ENCODE peak calls at places on chromosomes 2 and 18, in four cellular contexts. One of them, this sample, is unnamed.

GRCh38 chr2:239454507-239454906 is 53.7 kb upstream of the HDAC4 start:
- DNase-seq in OCI-LY7: no peak
- DNase-seq in neural progenitor cell: no peak
- DNase-seq in PC-3: no peak
- DNase-seq in this sample: no peak

GRCh38 chr2:102141915-102142828 is at the start of gene IL1R1:
- DNase-seq in neural progenitor cell: peak; percentile 90
- DNase-seq in OCI-LY7: no peak
- DNase-seq in PC-3: peak; percentile 80
- DNase-seq in this sample: peak; percentile 97

GRCh38 chr2:182101263-182101662 is 115.6 kb downstream of the PPP1R1C start:
- DNase-seq in PC-3: peak; percentile 43
- DNase-seq in neural progenitor cell: no peak
- DNase-seq in OCI-LY7: peak; percentile 18
- DNase-seq in this sample: peak; percentile 3

GRCh38 chr2:168482952-168483831 is 27.1 kb downstream of the CERS6 start:
- DNase-seq in PC-3: no peak
- DNase-seq in OCI-LY7: no peak
- DNase-seq in neural progenitor cell: no peak
- DNase-seq in this sample: no peak

GRCh38 chr2:95266781-95267430 is 7.3 kb upstream of the PROM2 start:
- DNase-seq in PC-3: no peak
- DNase-seq in OCI-LY7: no peak
- DNase-seq in neural progenitor cell: no peak
- DNase-seq in this sample: no peak

GRCh38 chr2:159606287-159606686 is 10.1 kb downstream of the BAZ2B start:
- DNase-seq in PC-3: no peak
- DNase-seq in neural progenitor cell: no peak
- DNase-seq in OCI-LY7: no peak
- DNase-seq in this sample: no peak

GRCh38 chr18:72762505-72763122 is 105.2 kb downstream of the NETO1 start:
- DNase-seq in PC-3: peak; percentile 84
- DNase-seq in OCI-LY7: peak; percentile 30
- DNase-seq in neural progenitor cell: peak; percentile 71
- DNase-seq in this sample: peak; percentile 65

GRCh38 chr18:23885750-23886149 is 128.8 kb upstream of the TTC39C start:
- DNase-seq in PC-3: no peak
- DNase-seq in OCI-LY7: no peak
- DNase-seq in neural progenitor cell: no peak
- DNase-seq in this sample: no peak

GRCh38 chr2:82993631-82994030 is 1465.4 kb downstream of the SUCLG1 start:
- DNase-seq in neural progenitor cell: no peak
- DNase-seq in OCI-LY7: no peak
- DNase-seq in PC-3: peak; percentile 96
- DNase-seq in this sample: no peak

GRCh38 chr2:103292570-103293265 is 530.9 kb downstream of the TMEM182 start:
- DNase-seq in PC-3: no peak
- DNase-seq in OCI-LY7: no peak
- DNase-seq in neural progenitor cell: no peak
- DNase-seq in this sample: no peak

GRCh38 chr2:238739668-238740067 is 108.2 kb upstream of the TWIST2 start:
- DNase-seq in PC-3: no peak
- DNase-seq in neural progenitor cell: no peak
- DNase-seq in OCI-LY7: no peak
- DNase-seq in this sample: no peak

GRCh38 chr2:86138736-86139625 is 32.9 kb downstream of the PTCD3 start:
- DNase-seq in PC-3: no peak
- DNase-seq in OCI-LY7: no peak
- DNase-seq in neural progenitor cell: no peak
- DNase-seq in this sample: no peak

GRCh38 chr18:34114996-34115395 is 109.7 kb downstream of the NOL4 start:
- DNase-seq in OCI-LY7: no peak
- DNase-seq in neural progenitor cell: no peak
- DNase-seq in PC-3: no peak
- DNase-seq in this sample: no peak

GRCh38 chr2:175152242-175152641 is 15.8 kb downstream of the ATF2 start:
- DNase-seq in OCI-LY7: no peak
- DNase-seq in PC-3: peak; percentile 79
- DNase-seq in neural progenitor cell: no peak
- DNase-seq in this sample: no peak

GRCh38 chr2:165698621-165698946 is 95.5 kb downstream of the GALNT3 start:
- DNase-seq in OCI-LY7: peak; percentile 66
- DNase-seq in neural progenitor cell: peak; percentile 62
- DNase-seq in PC-3: peak; percentile 80
- DNase-seq in this sample: peak; percentile 69

GRCh38 chr2:179571721-179572120 is 289.7 kb downstream of the ZNF385B start:
- DNase-seq in PC-3: no peak
- DNase-seq in neural progenitor cell: no peak
- DNase-seq in OCI-LY7: no peak
- DNase-seq in this sample: no peak

GRCh38 chr2:44778671-44779476 is 162.6 kb upstream of the SIX3 start:
- DNase-seq in neural progenitor cell: peak; percentile 87
- DNase-seq in OCI-LY7: peak; percentile 88
- DNase-seq in PC-3: no peak
- DNase-seq in this sample: no peak

GRCh38 chr2:159573294-159573693 is 43.1 kb downstream of the BAZ2B start:
- DNase-seq in PC-3: no peak
- DNase-seq in neural progenitor cell: no peak
- DNase-seq in OCI-LY7: no peak
- DNase-seq in this sample: no peak

GRCh38 chr2:21256006-21256405 is 132.2 kb downstream of the TDRD15 start:
- DNase-seq in neural progenitor cell: peak; percentile 60
- DNase-seq in PC-3: no peak
- DNase-seq in OCI-LY7: peak; percentile 4
- DNase-seq in this sample: no peak

GRCh38 chr2:44120428-44120827 is 48.2 kb upstream of the PPM1B start:
- DNase-seq in OCI-LY7: no peak
- DNase-seq in neural progenitor cell: no peak
- DNase-seq in PC-3: peak; percentile 86
- DNase-seq in this sample: peak; percentile 95

GRCh38 chr18:56436651-56437050 is 201.7 kb downstream of the TXNL1 start:
- DNase-seq in OCI-LY7: no peak
- DNase-seq in PC-3: no peak
- DNase-seq in neural progenitor cell: no peak
- DNase-seq in this sample: no peak

GRCh38 chr2:58992062-58992736 is 751.1 kb upstream of the FANCL start:
- DNase-seq in OCI-LY7: no peak
- DNase-seq in neural progenitor cell: no peak
- DNase-seq in PC-3: no peak
- DNase-seq in this sample: peak; percentile 6

GRCh38 chr2:71933467-71934319 is 214.0 kb downstream of the CYP26B1 start:
- DNase-seq in neural progenitor cell: no peak
- DNase-seq in OCI-LY7: no peak
- DNase-seq in PC-3: peak; percentile 39
- DNase-seq in this sample: peak; percentile 93

GRCh38 chr2:238240761-238241711 is 1.2 kb upstream of the HES6 start:
- DNase-seq in neural progenitor cell: peak; percentile 96
- DNase-seq in PC-3: peak; percentile 70
- DNase-seq in OCI-LY7: peak; percentile 29
- DNase-seq in this sample: peak; percentile 35

GRCh38 chr2:629961-630360 is 47.2 kb downstream of the TMEM18 start:
- DNase-seq in neural progenitor cell: no peak
- DNase-seq in PC-3: no peak
- DNase-seq in OCI-LY7: no peak
- DNase-seq in this sample: no peak

GRCh38 chr2:65378308-65378689 is 54.1 kb downstream of the SPRED2 start:
- DNase-seq in OCI-LY7: no peak
- DNase-seq in neural progenitor cell: no peak
- DNase-seq in PC-3: no peak
- DNase-seq in this sample: no peak

GRCh38 chr18:24395049-24395780 is 2.4 kb downstream of the OSBPL1A start:
- DNase-seq in OCI-LY7: no peak
- DNase-seq in PC-3: peak; percentile 9
- DNase-seq in neural progenitor cell: no peak
- DNase-seq in this sample: peak; percentile 41

GRCh38 chr2:223095207-223095606 is 43.2 kb downstream of the KCNE4 start:
- DNase-seq in PC-3: no peak
- DNase-seq in neural progenitor cell: no peak
- DNase-seq in OCI-LY7: no peak
- DNase-seq in this sample: no peak

GRCh38 chr2:226077031-226077430 is 677.5 kb downstream of the NYAP2 start:
- DNase-seq in PC-3: no peak
- DNase-seq in OCI-LY7: no peak
- DNase-seq in neural progenitor cell: no peak
- DNase-seq in this sample: peak; percentile 58

GRCh38 chr2:30255466-30256408 is 24.4 kb downstream of the LBH start:
- DNase-seq in PC-3: no peak
- DNase-seq in neural progenitor cell: peak; percentile 43
- DNase-seq in OCI-LY7: no peak
- DNase-seq in this sample: no peak

GRCh38 chr2:150548527-150548926 is 61.1 kb upstream of the RND3 start:
- DNase-seq in OCI-LY7: peak; percentile 2
- DNase-seq in neural progenitor cell: peak; percentile 61
- DNase-seq in PC-3: peak; percentile 51
- DNase-seq in this sample: peak; percentile 39

GRCh38 chr2:1681323-1682310 is 62.7 kb downstream of the PXDN start:
- DNase-seq in neural progenitor cell: no peak
- DNase-seq in OCI-LY7: no peak
- DNase-seq in PC-3: no peak
- DNase-seq in this sample: no peak

GRCh38 chr18:31723998-31724711 is 36.5 kb downstream of the SLC25A52 start:
- DNase-seq in PC-3: peak; percentile 30
- DNase-seq in OCI-LY7: no peak
- DNase-seq in neural progenitor cell: no peak
- DNase-seq in this sample: peak; percentile 39

GRCh38 chr2:201680743-201681142 is 17.7 kb downstream of the MPP4 start:
- DNase-seq in OCI-LY7: peak; percentile 26
- DNase-seq in neural progenitor cell: peak; percentile 61
- DNase-seq in PC-3: peak; percentile 54
- DNase-seq in this sample: peak; percentile 7

GRCh38 chr2:102099536-102100293 is 42.8 kb upstream of the IL1R1 start:
- DNase-seq in OCI-LY7: no peak
- DNase-seq in PC-3: peak; percentile 43
- DNase-seq in neural progenitor cell: no peak
- DNase-seq in this sample: peak; percentile 33

GRCh38 chr2:58702302-58702696 is 461.2 kb upstream of the FANCL start:
- DNase-seq in OCI-LY7: no peak
- DNase-seq in neural progenitor cell: no peak
- DNase-seq in PC-3: peak; percentile 79
- DNase-seq in this sample: no peak

GRCh38 chr2:171516793-171517192 is 5.5 kb upstream of the CYBRD1 start:
- DNase-seq in OCI-LY7: no peak
- DNase-seq in neural progenitor cell: no peak
- DNase-seq in PC-3: no peak
- DNase-seq in this sample: peak; percentile 20

GRCh38 chr2:33559336-33559735 is 39.8 kb downstream of the FAM98A start:
- DNase-seq in PC-3: no peak
- DNase-seq in OCI-LY7: no peak
- DNase-seq in neural progenitor cell: no peak
- DNase-seq in this sample: no peak
- TF ChIP-seq EZH2phosphoT487 in PC-3: no peak
- TF ChIP-seq EZH2phosphoT487 in OCI-LY7: no peak
- TF ChIP-seq EZH2phosphoT487 in neural progenitor cell: no peak
- TF ChIP-seq EZH2phosphoT487 in this sample: no peak

GRCh38 chr2:191857886-191858285 is 11.0 kb upstream of the CAVIN2 start:
- DNase-seq in OCI-LY7: no peak
- DNase-seq in neural progenitor cell: no peak
- DNase-seq in PC-3: no peak
- DNase-seq in this sample: no peak
- H3K4me1 ChIP-seq in OCI-LY7: no peaks in the 10 kb centered on the region
- H3K4me1 ChIP-seq in neural progenitor cell: peaks cover 2% of the 10 kb centered on the region
- H3K4me1 ChIP-seq in PC-3: peaks cover 30% of the 10 kb centered on the region
- H3K4me1 ChIP-seq in this sample: peaks cover 42% of the 10 kb centered on the region

GRCh38 chr2:119311831-119312230 is 54.8 kb downstream of the C2orf76 start:
- DNase-seq in PC-3: no peak
- DNase-seq in OCI-LY7: peak; percentile 85
- DNase-seq in neural progenitor cell: no peak
- DNase-seq in this sample: no peak
- H3K4me2 ChIP-seq in PC-3: no peak overlapping the region
- H3K4me2 ChIP-seq in OCI-LY7: peak overlapping the region; percentile 62
- H3K4me2 ChIP-seq in neural progenitor cell: no peak overlapping the region
- H3K4me2 ChIP-seq in this sample: no peak overlapping the region

DNA sequence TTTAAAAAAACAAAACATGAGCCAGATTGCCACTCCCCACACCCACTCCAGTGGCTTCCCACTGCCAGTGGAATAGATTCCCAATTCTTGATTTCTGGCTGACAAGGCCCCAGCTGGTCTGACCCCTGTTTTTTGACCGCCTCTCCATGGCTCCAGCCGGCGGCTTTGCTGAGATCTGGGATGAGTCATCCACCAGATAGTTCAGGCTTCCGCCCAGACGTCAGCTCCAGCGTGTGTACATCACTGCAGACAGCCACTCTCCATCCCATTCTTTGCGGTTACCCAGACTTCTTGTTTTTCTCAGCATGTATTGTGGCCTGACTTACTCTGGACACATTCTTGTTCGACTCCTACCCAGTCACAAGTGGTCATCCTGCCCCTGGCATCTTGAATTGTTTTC is 227.9 kb downstream of the GBX2 start:
- DNase-seq in neural progenitor cell: no peak
- DNase-seq in OCI-LY7: no peak
- DNase-seq in PC-3: no peak
- DNase-seq in this sample: peak; percentile 99
- TF ChIP-seq EZH2phosphoT487 in neural progenitor cell: no peak
- TF ChIP-seq EZH2phosphoT487 in OCI-LY7: no peak
- TF ChIP-seq EZH2phosphoT487 in PC-3: no peak
- TF ChIP-seq EZH2phosphoT487 in this sample: no peak

GRCh38 chr2:120142528-120143261 is 80.5 kb downstream of the TMEM185B start:
- DNase-seq in PC-3: no peak
- DNase-seq in neural progenitor cell: no peak
- DNase-seq in OCI-LY7: no peak
- DNase-seq in this sample: no peak
- H3K4me1 ChIP-seq in PC-3: no peaks in the 10 kb centered on the region
- H3K4me1 ChIP-seq in neural progenitor cell: no peaks in the 10 kb centered on the region
- H3K4me1 ChIP-seq in OCI-LY7: no peaks in the 10 kb centered on the region
- H3K4me1 ChIP-seq in this sample: no peaks in the 10 kb centered on the region